ENCODE peak calls at places on chromosomes 3 and 15, in six cellular contexts. V is iPS DF 6.9, E is mesenchymal stem cell, B is psoas muscle, X is IMR-90, D is right cardiac atrium. R is an unnamed sample.
A peak's percentile ranks its signal among the peaks of the same experiment; 100 is the strongest.

GRCh38 chr3:16468114-16469098 is 45.1 kb downstream of the RFTN1 start:
- DNase-seq in X (no peak), D (peak; percentile 65), V (no peak), B (no peak), E (peak; percentile 54), R (peak; percentile 51)

GRCh38 chr3:193240850-193241706 is at the start of gene PLAAT1:
- DNase-seq in X (peak; percentile 19), E (peak; percentile 63), B (peak; percentile 80), V (no peak), D (peak; percentile 90), R (no peak)

GRCh38 chr3:74267583-74268184 is 346.8 kb downstream of the CNTN3 start:
- DNase-seq in D (peak; percentile 25), E (peak; percentile 51), X (peak; percentile 63), V (peak; percentile 27), B (no peak), R (no peak)

GRCh38 chr3:66527253-66527652 is 26.4 kb upstream of the LRIG1 start:
- DNase-seq in B (no peak), E (no peak), X (no peak), V (no peak), D (no peak), R (no peak)

GRCh38 chr15:96882361-96882760 is 551.9 kb downstream of the NR2F2 start:
- DNase-seq in X (no peak), D (no peak), V (no peak), E (peak; percentile 35), B (no peak), R (no peak)

GRCh38 chr3:49930922-49931321 is 1.3 kb upstream of the MON1A start:
- DNase-seq in B (no peak), D (no peak), X (no peak), E (no peak), V (peak; percentile 29), R (no peak)

GRCh38 chr15:73375755-73376305 is 7.1 kb upstream of the HCN4 start:
- DNase-seq in V (no peak), X (no peak), E (no peak), B (no peak), D (peak; percentile 75), R (no peak)

GRCh38 chr3:130946876-130947275 is 53.0 kb downstream of the ATP2C1 start:
- DNase-seq in X (no peak), D (no peak), B (no peak), E (no peak), V (no peak), R (no peak)

GRCh38 chr3:148173836-148174235 is 523.9 kb upstream of the AGTR1 start:
- DNase-seq in D (no peak), B (no peak), E (no peak), V (no peak), X (no peak), R (no peak)

GRCh38 chr15:74399511-74400312 is 32.3 kb upstream of the CYP11A1 start:
- DNase-seq in D (no peak), V (no peak), B (no peak), E (peak; percentile 33), X (peak; percentile 89), R (peak; percentile 5)

GRCh38 chr3:41716391-41716910 is 245.5 kb downstream of the ULK4 start:
- DNase-seq in B (no peak), X (peak; percentile 37), D (no peak), E (no peak), V (no peak), R (no peak)

GRCh38 chr3:38039899-38040261 is 872 bp downstream of the DLEC1 start:
- DNase-seq in E (peak; percentile 17), B (peak; percentile 44), X (peak; percentile 42), V (no peak), D (peak; percentile 91), R (peak; percentile 65)

GRCh38 chr3:154023148-154023547 is 98.0 kb upstream of the ARHGEF26 start:
- DNase-seq in X (no peak), V (no peak), B (no peak), D (no peak), E (no peak), R (no peak)

GRCh38 chr3:44712455-44713075 is at the start of gene ZNF502:
- DNase-seq in X (peak; percentile 84), E (peak; percentile 70), V (peak; percentile 45), D (peak; percentile 96), B (peak; percentile 91), R (peak; percentile 53)

GRCh38 chr15:20106026-20106425 is 435.6 kb downstream of the GOLGA6L6 start:
- DNase-seq in V (no peak), D (peak; percentile 57), B (no peak), E (no peak), X (no peak), R (no peak)

GRCh38 chr3:38662544-38662943 is 13.1 kb upstream of the SCN5A start:
- DNase-seq in D (no peak), B (no peak), E (peak; percentile 32), X (peak; percentile 43), V (no peak), R (no peak)

GRCh38 chr3:45841701-45842491 is at the start of gene LZTFL1:
- DNase-seq in V (peak; percentile 93), X (peak; percentile 98), E (peak; percentile 98), D (peak; percentile 96), B (peak; percentile 90), R (peak; percentile 89)

GRCh38 chr15:40594429-40594836 is 384 bp downstream of the KNL1 start:
- DNase-seq in E (peak; percentile 76), D (peak; percentile 75), B (peak; percentile 55), X (peak; percentile 16), V (peak; percentile 11), R (no peak)

GRCh38 chr3:194632211-194632982 is 822 bp downstream of the TMEM44 start:
- DNase-seq in B (peak; percentile 34), E (no peak), V (no peak), X (peak; percentile 38), D (peak; percentile 77), R (no peak)

DNA sequence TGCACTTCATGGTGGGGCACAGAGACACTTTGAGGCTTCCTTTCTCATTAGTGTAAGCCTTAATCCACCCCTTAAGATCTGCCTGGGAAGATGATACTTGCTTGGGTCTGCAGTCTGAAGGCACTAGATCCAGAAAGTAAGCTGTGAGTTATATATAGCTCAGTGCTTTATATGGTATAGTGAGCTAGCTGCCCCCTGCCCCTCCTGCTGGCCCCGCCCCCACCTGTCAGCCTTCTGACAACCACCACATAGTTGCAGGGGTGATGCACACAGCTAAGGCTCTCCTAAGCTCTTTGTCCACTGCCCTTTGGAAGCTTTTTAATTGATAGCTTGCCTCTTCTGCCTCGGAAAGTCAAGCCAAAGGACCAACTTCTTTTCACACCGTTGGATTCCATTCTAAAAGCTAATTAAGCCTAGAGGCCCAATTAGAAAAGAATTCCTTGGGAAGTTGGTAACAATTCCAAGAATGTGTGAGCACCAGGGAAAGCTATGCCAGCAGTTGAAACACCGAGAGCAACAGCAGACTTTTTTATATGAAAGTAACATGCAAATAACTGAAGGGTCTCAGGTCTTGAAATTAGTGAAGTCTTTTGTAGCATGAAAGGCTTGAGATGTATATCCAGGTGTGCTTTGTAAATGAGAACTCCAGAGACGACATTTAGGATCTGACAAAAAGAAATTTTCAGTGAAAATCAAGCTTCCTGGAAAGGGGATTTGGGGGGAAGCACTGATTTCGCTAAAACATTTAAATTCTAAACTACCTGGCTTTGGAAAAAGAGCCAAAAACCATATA is 2.3 kb downstream of the TPM1 start:
- DNase-seq in E (no peak), X (peak; percentile 68), B (no peak), D (no peak), V (no peak), R (no peak)
- H3K4me1 ChIP-seq in E (peaks cover 5% of the 10 kb centered on the region), X (peaks cover 15% of the 10 kb centered on the region), B (peaks cover 39% of the 10 kb centered on the region), D (peaks cover 2% of the 10 kb centered on the region), V (peaks cover 5% of the 10 kb centered on the region), R (peaks cover 29% of the 10 kb centered on the region)

DNA sequence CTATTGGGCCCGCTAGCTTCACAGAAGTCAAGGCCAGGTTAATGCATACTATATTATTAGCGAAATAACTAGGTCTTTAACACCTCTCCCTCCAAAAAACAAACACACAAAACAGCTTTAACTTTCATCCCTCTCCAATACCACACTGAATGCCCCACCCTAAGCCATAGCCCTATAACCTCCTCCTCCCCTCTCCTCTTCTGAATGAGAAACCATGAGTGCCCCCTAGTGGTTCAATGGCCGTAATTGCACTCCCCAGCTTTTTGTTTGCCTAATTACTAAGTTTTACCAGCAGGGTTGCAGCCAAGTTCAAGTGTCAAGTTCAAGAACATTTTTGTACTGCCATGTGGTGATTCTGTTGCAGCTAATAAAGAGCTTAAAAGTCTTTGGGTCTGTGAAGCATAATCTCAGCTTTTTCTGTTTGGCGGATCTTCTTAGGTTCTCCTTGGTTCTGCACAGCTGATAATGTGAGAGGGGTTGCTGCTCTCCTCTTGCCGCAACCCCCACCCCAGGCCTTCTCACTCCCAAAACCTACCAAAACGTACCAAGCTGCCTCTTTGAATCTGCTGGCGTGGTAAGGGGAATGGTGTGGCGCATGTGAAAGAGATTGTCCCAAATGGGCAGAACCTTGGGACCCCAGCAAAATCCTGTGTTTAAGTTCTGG is 57.9 kb downstream of the RPL22L1 start:
- DNase-seq in V (peak; percentile 79), B (peak; percentile 23), X (peak; percentile 78), D (peak; percentile 77), E (peak; percentile 87), R (peak; percentile 66)
- H3K27ac ChIP-seq in V (no peak overlapping the region), B (no peak overlapping the region), X (peak overlapping the region; percentile 1), D (no peak overlapping the region), E (no peak overlapping the region), R (no peak overlapping the region)

DNA sequence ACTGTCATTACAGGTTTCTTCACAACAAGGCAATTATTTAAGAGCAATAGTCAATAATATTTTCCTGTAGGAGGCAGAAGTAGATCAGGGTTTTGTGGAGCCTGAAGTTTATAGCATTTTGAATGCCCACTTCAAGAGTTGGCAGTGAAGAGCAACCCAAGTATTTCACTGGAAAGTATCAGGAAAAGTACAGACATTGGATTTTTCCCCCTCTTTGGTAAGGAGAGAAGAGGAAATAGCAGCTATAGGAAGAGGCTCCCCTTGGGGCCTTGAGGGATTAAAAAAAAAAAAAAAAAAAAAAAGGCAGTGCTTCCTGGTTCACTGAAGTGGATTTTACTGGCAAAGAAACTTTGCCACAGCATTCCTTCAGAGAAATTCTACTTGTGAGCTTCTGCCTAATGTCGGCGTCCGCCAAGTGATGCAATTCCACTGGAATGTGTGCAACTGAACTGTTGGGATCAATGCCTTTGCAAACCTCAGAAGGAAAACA is 5.7 kb upstream of the CNTN6 start:
- DNase-seq in X (peak; percentile 52), E (peak; percentile 89), V (no peak), B (peak; percentile 18), D (peak; percentile 79), R (no peak)
- H3K9me3 ChIP-seq in X (peaks cover 2% of the 10 kb centered on the region), E (no peaks in the 10 kb centered on the region), V (peaks cover 5% of the 10 kb centered on the region), B (no peaks in the 10 kb centered on the region), D (no peaks in the 10 kb centered on the region), R (no peaks in the 10 kb centered on the region)

GRCh38 chr3:122094693-122095092 is 39.5 kb downstream of the CD86 start:
- DNase-seq in E (no peak), V (no peak), B (no peak), D (no peak), X (no peak), R (no peak)

GRCh38 chr3:122092460-122093165 is 37.5 kb downstream of the CD86 start:
- DNase-seq in V (no peak), E (peak; percentile 27), B (peak; percentile 24), X (peak; percentile 31), D (peak; percentile 56), R (no peak)

GRCh38 chr3:122094125-122094524 is 39.0 kb downstream of the CD86 start:
- DNase-seq in V (no peak), X (no peak), B (no peak), E (no peak), D (no peak), R (no peak)

GRCh38 chr3:122088519-122088918 is 33.4 kb downstream of the CD86 start:
- DNase-seq in V (no peak), E (no peak), X (no peak), D (no peak), B (no peak), R (no peak)

DNA sequence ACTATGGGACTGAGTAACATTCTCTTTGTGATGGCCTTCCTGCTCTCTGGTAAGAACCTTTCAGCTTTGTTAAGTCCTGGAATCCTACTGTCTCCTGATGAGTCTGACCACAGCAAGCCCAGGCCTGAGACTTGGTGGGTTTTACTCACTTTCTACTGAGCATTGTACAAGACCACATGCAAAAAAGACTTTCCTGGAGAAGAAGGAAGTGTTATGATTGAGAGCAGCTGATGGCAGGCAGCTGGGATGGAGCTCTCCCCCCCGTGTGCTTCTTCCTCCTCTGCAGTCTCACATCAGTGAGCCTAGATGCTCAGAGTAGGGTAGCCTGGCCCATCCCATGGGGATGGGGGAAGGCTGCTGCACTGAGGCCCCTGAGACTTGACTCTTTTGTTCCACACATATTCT is 36.4 kb downstream of the CD86 start:
- DNase-seq in B (no peak), E (no peak), X (no peak), D (no peak), V (no peak), R (no peak)
- H3K4me1 ChIP-seq in B (no peaks in the 10 kb centered on the region), E (no peaks in the 10 kb centered on the region), X (no peaks in the 10 kb centered on the region), D (no peaks in the 10 kb centered on the region), V (no peaks in the 10 kb centered on the region), R (no peaks in the 10 kb centered on the region)

R was measured in CD4-positive, alpha-beta memory T cell.